ENCODE peak calls at places on chromosomes 6 and 20, in nine cellular contexts. One of them, this sample, is unnamed.
A peak's percentile ranks its signal among the peaks of the same experiment; 100 is the strongest.

GRCh38 chr6:52482903-52483670 is 62.9 kb downstream of the EFHC1 start:
- DNase-seq in pulmonary artery endothelial cell: no peak
- DNase-seq in foreskin fibroblast: no peak
- DNase-seq in left ventricle myocardium superior: no peak
- DNase-seq in CMK: no peak
- DNase-seq in left lung: no peak
- DNase-seq in brain microvascular endothelial cell: no peak
- DNase-seq in adrenal gland: no peak
- DNase-seq in cardiac fibroblast: no peak
- DNase-seq in this sample: no peak

GRCh38 chr6:96391776-96392175 is 129.8 kb upstream of the UFL1 start:
- DNase-seq in pulmonary artery endothelial cell: no peak
- DNase-seq in left ventricle myocardium superior: no peak
- DNase-seq in adrenal gland: no peak
- DNase-seq in brain microvascular endothelial cell: no peak
- DNase-seq in foreskin fibroblast: no peak
- DNase-seq in cardiac fibroblast: peak; percentile 0
- DNase-seq in left lung: peak; percentile 39
- DNase-seq in CMK: no peak
- DNase-seq in this sample: no peak

GRCh38 chr6:74956559-74957428 is 249.1 kb downstream of the COL12A1 start:
- DNase-seq in left lung: no peak
- DNase-seq in CMK: no peak
- DNase-seq in adrenal gland: no peak
- DNase-seq in left ventricle myocardium superior: no peak
- DNase-seq in cardiac fibroblast: no peak
- DNase-seq in brain microvascular endothelial cell: no peak
- DNase-seq in pulmonary artery endothelial cell: peak; percentile 5
- DNase-seq in foreskin fibroblast: no peak
- DNase-seq in this sample: no peak

GRCh38 chr20:32970973-32971300 is 33.3 kb downstream of the SUN5 start:
- DNase-seq in brain microvascular endothelial cell: no peak
- DNase-seq in cardiac fibroblast: no peak
- DNase-seq in CMK: no peak
- DNase-seq in foreskin fibroblast: no peak
- DNase-seq in left lung: no peak
- DNase-seq in pulmonary artery endothelial cell: no peak
- DNase-seq in left ventricle myocardium superior: no peak
- DNase-seq in adrenal gland: no peak
- DNase-seq in this sample: no peak

GRCh38 chr6:12436224-12436623 is 146.1 kb downstream of the EDN1 start:
- DNase-seq in left lung: no peak
- DNase-seq in brain microvascular endothelial cell: no peak
- DNase-seq in cardiac fibroblast: no peak
- DNase-seq in adrenal gland: no peak
- DNase-seq in pulmonary artery endothelial cell: no peak
- DNase-seq in left ventricle myocardium superior: no peak
- DNase-seq in CMK: no peak
- DNase-seq in foreskin fibroblast: no peak
- DNase-seq in this sample: no peak

GRCh38 chr20:15930324-15931305 is 642.6 kb downstream of the KIF16B start:
- DNase-seq in left lung: no peak
- DNase-seq in pulmonary artery endothelial cell: no peak
- DNase-seq in adrenal gland: peak; percentile 52
- DNase-seq in foreskin fibroblast: peak; percentile 59
- DNase-seq in brain microvascular endothelial cell: peak; percentile 26
- DNase-seq in CMK: no peak
- DNase-seq in cardiac fibroblast: peak; percentile 5
- DNase-seq in left ventricle myocardium superior: no peak
- DNase-seq in this sample: peak; percentile 38

GRCh38 chr20:56358600-56359211 is at the start of gene FAM210B:
- DNase-seq in pulmonary artery endothelial cell: peak; percentile 58
- DNase-seq in left ventricle myocardium superior: peak; percentile 95
- DNase-seq in adrenal gland: peak; percentile 89
- DNase-seq in cardiac fibroblast: peak; percentile 92
- DNase-seq in brain microvascular endothelial cell: peak; percentile 75
- DNase-seq in left lung: peak; percentile 97
- DNase-seq in CMK: peak; percentile 67
- DNase-seq in foreskin fibroblast: peak; percentile 91
- DNase-seq in this sample: peak; percentile 88

GRCh38 chr20:57180954-57181353 is 85.5 kb downstream of the BMP7 start:
- DNase-seq in left lung: no peak
- DNase-seq in foreskin fibroblast: no peak
- DNase-seq in left ventricle myocardium superior: no peak
- DNase-seq in brain microvascular endothelial cell: no peak
- DNase-seq in adrenal gland: no peak
- DNase-seq in CMK: no peak
- DNase-seq in pulmonary artery endothelial cell: no peak
- DNase-seq in cardiac fibroblast: no peak
- DNase-seq in this sample: no peak

GRCh38 chr6:166907373-166907841 is 48.9 kb downstream of the RNASET2 start:
- DNase-seq in cardiac fibroblast: no peak
- DNase-seq in brain microvascular endothelial cell: no peak
- DNase-seq in left lung: no peak
- DNase-seq in adrenal gland: no peak
- DNase-seq in pulmonary artery endothelial cell: no peak
- DNase-seq in foreskin fibroblast: no peak
- DNase-seq in CMK: no peak
- DNase-seq in left ventricle myocardium superior: no peak
- DNase-seq in this sample: no peak

GRCh38 chr20:37693203-37693602 is 627 bp upstream of the CTNNBL1 start:
- DNase-seq in adrenal gland: no peak
- DNase-seq in left ventricle myocardium superior: no peak
- DNase-seq in brain microvascular endothelial cell: no peak
- DNase-seq in CMK: no peak
- DNase-seq in pulmonary artery endothelial cell: no peak
- DNase-seq in cardiac fibroblast: no peak
- DNase-seq in foreskin fibroblast: no peak
- DNase-seq in left lung: no peak
- DNase-seq in this sample: no peak

GRCh38 chr6:20569000-20569610 is 34.8 kb downstream of the CDKAL1 start:
- DNase-seq in adrenal gland: no peak
- DNase-seq in brain microvascular endothelial cell: no peak
- DNase-seq in left lung: no peak
- DNase-seq in CMK: no peak
- DNase-seq in pulmonary artery endothelial cell: no peak
- DNase-seq in cardiac fibroblast: no peak
- DNase-seq in foreskin fibroblast: peak; percentile 4
- DNase-seq in left ventricle myocardium superior: no peak
- DNase-seq in this sample: peak; percentile 23

GRCh38 chr6:127120787-127121636 is 2.5 kb downstream of the RSPO3 start:
- DNase-seq in adrenal gland: peak; percentile 66
- DNase-seq in cardiac fibroblast: peak; percentile 81
- DNase-seq in brain microvascular endothelial cell: peak; percentile 75
- DNase-seq in foreskin fibroblast: peak; percentile 66
- DNase-seq in left ventricle myocardium superior: peak; percentile 72
- DNase-seq in CMK: no peak
- DNase-seq in left lung: peak; percentile 83
- DNase-seq in pulmonary artery endothelial cell: peak; percentile 55
- DNase-seq in this sample: peak; percentile 88

GRCh38 chr6:33634203-33634727 is 13.1 kb downstream of the ITPR3 start:
- DNase-seq in brain microvascular endothelial cell: no peak
- DNase-seq in CMK: no peak
- DNase-seq in adrenal gland: peak; percentile 32
- DNase-seq in left ventricle myocardium superior: no peak
- DNase-seq in cardiac fibroblast: no peak
- DNase-seq in foreskin fibroblast: no peak
- DNase-seq in pulmonary artery endothelial cell: no peak
- DNase-seq in left lung: no peak
- DNase-seq in this sample: no peak

GRCh38 chr6:41373367-41373918 is 38.0 kb downstream of the NCR2 start:
- DNase-seq in pulmonary artery endothelial cell: no peak
- DNase-seq in cardiac fibroblast: no peak
- DNase-seq in CMK: no peak
- DNase-seq in brain microvascular endothelial cell: no peak
- DNase-seq in foreskin fibroblast: no peak
- DNase-seq in left lung: no peak
- DNase-seq in left ventricle myocardium superior: no peak
- DNase-seq in adrenal gland: no peak
- DNase-seq in this sample: no peak

GRCh38 chr6:3620937-3621336 is 130.6 kb downstream of the PXDC1 start:
- DNase-seq in CMK: no peak
- DNase-seq in foreskin fibroblast: no peak
- DNase-seq in cardiac fibroblast: no peak
- DNase-seq in brain microvascular endothelial cell: no peak
- DNase-seq in left ventricle myocardium superior: no peak
- DNase-seq in pulmonary artery endothelial cell: no peak
- DNase-seq in left lung: no peak
- DNase-seq in adrenal gland: no peak
- DNase-seq in this sample: no peak

GRCh38 chr20:37552415-37552814 is 24.7 kb upstream of the BLCAP start:
- DNase-seq in foreskin fibroblast: peak; percentile 7
- DNase-seq in cardiac fibroblast: no peak
- DNase-seq in brain microvascular endothelial cell: peak; percentile 17
- DNase-seq in left ventricle myocardium superior: no peak
- DNase-seq in pulmonary artery endothelial cell: no peak
- DNase-seq in CMK: no peak
- DNase-seq in left lung: no peak
- DNase-seq in adrenal gland: no peak
- DNase-seq in this sample: peak; percentile 8

GRCh38 chr6:35543459-35544193 is 30.9 kb upstream of the TULP1 start:
- DNase-seq in CMK: no peak
- DNase-seq in pulmonary artery endothelial cell: no peak
- DNase-seq in left ventricle myocardium superior: no peak
- DNase-seq in brain microvascular endothelial cell: no peak
- DNase-seq in left lung: no peak
- DNase-seq in cardiac fibroblast: no peak
- DNase-seq in adrenal gland: no peak
- DNase-seq in foreskin fibroblast: no peak
- DNase-seq in this sample: no peak

GRCh38 chr6:135163440-135163738 is 17.7 kb upstream of the MYB start:
- DNase-seq in left lung: no peak
- DNase-seq in foreskin fibroblast: no peak
- DNase-seq in left ventricle myocardium superior: no peak
- DNase-seq in brain microvascular endothelial cell: no peak
- DNase-seq in CMK: no peak
- DNase-seq in adrenal gland: no peak
- DNase-seq in cardiac fibroblast: no peak
- DNase-seq in pulmonary artery endothelial cell: no peak
- DNase-seq in this sample: no peak

GRCh38 chr20:25632940-25633790 is 9.4 kb upstream of the NANP start:
- DNase-seq in adrenal gland: no peak
- DNase-seq in left lung: no peak
- DNase-seq in brain microvascular endothelial cell: no peak
- DNase-seq in foreskin fibroblast: peak; percentile 53
- DNase-seq in pulmonary artery endothelial cell: peak; percentile 17
- DNase-seq in CMK: no peak
- DNase-seq in cardiac fibroblast: no peak
- DNase-seq in left ventricle myocardium superior: no peak
- DNase-seq in this sample: no peak

GRCh38 chr20:53706511-53707031 is 112.9 kb upstream of the ZNF217 start:
- DNase-seq in pulmonary artery endothelial cell: no peak
- DNase-seq in CMK: no peak
- DNase-seq in brain microvascular endothelial cell: peak; percentile 14
- DNase-seq in adrenal gland: no peak
- DNase-seq in left ventricle myocardium superior: no peak
- DNase-seq in left lung: no peak
- DNase-seq in cardiac fibroblast: peak; percentile 71
- DNase-seq in foreskin fibroblast: no peak
- DNase-seq in this sample: peak; percentile 47

GRCh38 chr6:146917182-146917581 is 287.0 kb upstream of the STXBP5 start:
- DNase-seq in foreskin fibroblast: no peak
- DNase-seq in adrenal gland: no peak
- DNase-seq in pulmonary artery endothelial cell: no peak
- DNase-seq in brain microvascular endothelial cell: no peak
- DNase-seq in left lung: no peak
- DNase-seq in left ventricle myocardium superior: no peak
- DNase-seq in cardiac fibroblast: no peak
- DNase-seq in CMK: no peak
- DNase-seq in this sample: no peak

GRCh38 chr6:132819405-132820145 is 5.2 kb downstream of the RPS12 start:
- DNase-seq in pulmonary artery endothelial cell: no peak
- DNase-seq in adrenal gland: no peak
- DNase-seq in brain microvascular endothelial cell: no peak
- DNase-seq in left lung: no peak
- DNase-seq in foreskin fibroblast: no peak
- DNase-seq in cardiac fibroblast: no peak
- DNase-seq in CMK: no peak
- DNase-seq in left ventricle myocardium superior: no peak
- DNase-seq in this sample: peak; percentile 11

GRCh38 chr20:46618316-46619110 is 32.7 kb downstream of the SLC13A3 start:
- DNase-seq in adrenal gland: no peak
- DNase-seq in cardiac fibroblast: no peak
- DNase-seq in CMK: no peak
- DNase-seq in pulmonary artery endothelial cell: no peak
- DNase-seq in left ventricle myocardium superior: no peak
- DNase-seq in foreskin fibroblast: no peak
- DNase-seq in left lung: no peak
- DNase-seq in brain microvascular endothelial cell: no peak
- DNase-seq in this sample: no peak

GRCh38 chr20:10414982-10415650 is 18.9 kb downstream of the MKKS start:
- DNase-seq in left ventricle myocardium superior: no peak
- DNase-seq in pulmonary artery endothelial cell: no peak
- DNase-seq in cardiac fibroblast: peak; percentile 53
- DNase-seq in CMK: no peak
- DNase-seq in adrenal gland: no peak
- DNase-seq in foreskin fibroblast: no peak
- DNase-seq in brain microvascular endothelial cell: peak; percentile 16
- DNase-seq in left lung: no peak
- DNase-seq in this sample: peak; percentile 53

GRCh38 chr20:5183731-5184474 is 57.1 kb downstream of the CDS2 start:
- DNase-seq in left lung: no peak
- DNase-seq in left ventricle myocardium superior: no peak
- DNase-seq in CMK: no peak
- DNase-seq in adrenal gland: peak; percentile 11
- DNase-seq in cardiac fibroblast: no peak
- DNase-seq in brain microvascular endothelial cell: no peak
- DNase-seq in pulmonary artery endothelial cell: no peak
- DNase-seq in foreskin fibroblast: no peak
- DNase-seq in this sample: no peak

GRCh38 chr20:25246182-25246943 is 1.5 kb upstream of the PYGB start:
- DNase-seq in left ventricle myocardium superior: no peak
- DNase-seq in CMK: no peak
- DNase-seq in foreskin fibroblast: no peak
- DNase-seq in pulmonary artery endothelial cell: no peak
- DNase-seq in cardiac fibroblast: no peak
- DNase-seq in brain microvascular endothelial cell: no peak
- DNase-seq in adrenal gland: no peak
- DNase-seq in left lung: no peak
- DNase-seq in this sample: no peak

GRCh38 chr6:118886641-118887040 is 7.3 kb upstream of the ASF1A start:
- DNase-seq in left ventricle myocardium superior: no peak
- DNase-seq in brain microvascular endothelial cell: no peak
- DNase-seq in cardiac fibroblast: no peak
- DNase-seq in foreskin fibroblast: no peak
- DNase-seq in pulmonary artery endothelial cell: no peak
- DNase-seq in CMK: no peak
- DNase-seq in adrenal gland: peak; percentile 33
- DNase-seq in left lung: no peak
- DNase-seq in this sample: no peak

GRCh38 chr6:108174371-108175175 is 8.8 kb downstream of the NR2E1 start:
- DNase-seq in adrenal gland: no peak
- DNase-seq in pulmonary artery endothelial cell: no peak
- DNase-seq in cardiac fibroblast: peak; percentile 52
- DNase-seq in foreskin fibroblast: no peak
- DNase-seq in left ventricle myocardium superior: no peak
- DNase-seq in brain microvascular endothelial cell: peak; percentile 24
- DNase-seq in left lung: no peak
- DNase-seq in CMK: no peak
- DNase-seq in this sample: peak; percentile 64

GRCh38 chr6:163745566-163746400 is 331.3 kb downstream of the QKI start:
- DNase-seq in foreskin fibroblast: peak; percentile 34
- DNase-seq in pulmonary artery endothelial cell: no peak
- DNase-seq in left ventricle myocardium superior: peak; percentile 77
- DNase-seq in adrenal gland: no peak
- DNase-seq in brain microvascular endothelial cell: peak; percentile 98
- DNase-seq in cardiac fibroblast: peak; percentile 70
- DNase-seq in left lung: no peak
- DNase-seq in CMK: no peak
- DNase-seq in this sample: peak; percentile 67

GRCh38 chr6:170450946-170451761 is 102.0 kb downstream of the PSMB1 start:
- DNase-seq in brain microvascular endothelial cell: no peak
- DNase-seq in pulmonary artery endothelial cell: no peak
- DNase-seq in left ventricle myocardium superior: no peak
- DNase-seq in foreskin fibroblast: no peak
- DNase-seq in CMK: no peak
- DNase-seq in cardiac fibroblast: no peak
- DNase-seq in adrenal gland: no peak
- DNase-seq in left lung: no peak
- DNase-seq in this sample: no peak